ENCODE peak calls at places on chromosomes 2 and 18, in five cellular contexts. F is dermis blood vessel endothelial cell; V is activated CD4-positive, alpha-beta T cell treated with anti-CD3 and anti-CD28 coated beads, Interleukin-2, amount 50 U/mL, for 1 hour; Q is OCI-LY7; L is stimulated activated CD8-positive, alpha-beta memory T cell treated with anti-CD3 and anti-CD28 coated beads, Interleukin-15, amount 100 ng/mL, for 4 hours. U is an unnamed sample.

GRCh38 chr18:12334280-12335262 is 26.5 kb downstream of the TUBB6 start:
- DNase-seq in F (no peak), V (no peak), Q (no peak), L (no peak), U (no peak)

GRCh38 chr2:108968619-108969018 is 20.4 kb downstream of the EDAR start:
- DNase-seq in F (peak), V (no peak), Q (no peak), L (no peak), U (no peak)

GRCh38 chr2:13050764-13051163 is 334.0 kb downstream of the TRIB2 start:
- DNase-seq in F (no peak), V (no peak), Q (no peak), L (no peak), U (no peak)

GRCh38 chr2:102514061-102514785 is 41.2 kb downstream of the SLC9A4 start:
- DNase-seq in F (peak), V (no peak), Q (no peak), L (no peak), U (no peak)

GRCh38 chr2:40213071-40213470 is 238.8 kb downstream of the SLC8A1 start:
- DNase-seq in F (peak), V (no peak), Q (no peak), L (no peak), U (no peak)

GRCh38 chr18:22847867-22848451 is 85.2 kb upstream of the RBBP8 start:
- DNase-seq in F (no peak), V (no peak), Q (no peak), L (no peak), U (no peak)

GRCh38 chr18:47382171-47382570 is 130.7 kb upstream of the SKOR2 start:
- DNase-seq in F (no peak), V (no peak), Q (no peak), L (no peak), U (no peak)

GRCh38 chr2:180033993-180034894 is 27.1 kb upstream of the CWC22 start:
- DNase-seq in F (no peak), V (no peak), Q (peak), L (no peak), U (no peak)

GRCh38 chr2:219687266-219687665 is 59.8 kb downstream of the SLC4A3 start:
- DNase-seq in F (no peak), V (no peak), Q (no peak), L (no peak), U (no peak)

GRCh38 chr2:67446504-67446911 is 49.4 kb downstream of the ETAA1 start:
- DNase-seq in F (peak), V (no peak), Q (no peak), L (no peak), U (no peak)

GRCh38 chr2:173963817-173964564 is 1.2 kb downstream of the SP3 start:
- DNase-seq in F (peak), V (peak), Q (peak), L (peak), U (peak)

GRCh38 chr2:223884399-223884798 is 47.0 kb upstream of the AP1S3 start:
- DNase-seq in F (no peak), V (no peak), Q (no peak), L (no peak), U (no peak)

GRCh38 chr2:109452318-109453305 is 161.2 kb downstream of the SEPTIN10 start:
- DNase-seq in F (no peak), V (no peak), Q (no peak), L (no peak), U (no peak)

GRCh38 chr2:3703236-3703682 is at the start of gene DCDC2C:
- DNase-seq in F (no peak), V (no peak), Q (no peak), L (no peak), U (no peak)

GRCh38 chr2:209471037-209471436 is 47.2 kb downstream of the MAP2 start:
- DNase-seq in F (peak), V (no peak), Q (no peak), L (no peak), U (no peak)

GRCh38 chr2:133705287-133705686 is 137.0 kb upstream of the NCKAP5 start:
- DNase-seq in F (peak), V (no peak), Q (no peak), L (no peak), U (no peak)

GRCh38 chr18:9516437-9517064 is 41.2 kb downstream of the RALBP1 start:
- DNase-seq in F (peak), V (no peak), Q (peak), L (no peak), U (no peak)

U was measured in activated naive CD4-positive, alpha-beta T cell treated with anti-CD3 and anti-CD28 coated beads, Interleukin-2, amount 50 U/mL, for 72 hours.